ENCODE peak calls at places on chromosomes 13 and 19, in nine cellular contexts. U is iPS-NIHi11; N is Peyer's patch; Y is tibial artery; I is NCI-H1092; A is NCI-H1436; K is stimulated activated naive CD8-positive, alpha-beta T cell treated with anti-CD3 and anti-CD28 coated beads, Interleukin-15, Interleukin-2, amounts not matched to agents 100 U/mL and 50 U/mL, for 24 hours; O is 8988T; T is kidney tubule cell. V is an unnamed sample.

GRCh38 chr13:60453490-60453889 is 56.5 kb downstream of the TDRD3 start:
- DNase-seq in I (no peak), O (no peak), N (no peak), U (peak), K (no peak), A (no peak), Y (no peak), T (peak), V (no peak)

GRCh38 chr19:29372921-29373797 is 152.6 kb upstream of the VSTM2B start:
- DNase-seq in I (no peak), N (no peak), O (no peak), U (no peak), Y (peak), T (no peak), K (no peak), A (no peak), V (no peak)

GRCh38 chr19:10634430-10634829 is 9.1 kb downstream of the SLC44A2 start:
- DNase-seq in I (no peak), T (no peak), N (no peak), Y (no peak), A (no peak), K (no peak), O (no peak), U (no peak), V (no peak)

GRCh38 chr19:13060233-13060963 is 42.3 kb downstream of the LYL1 start:
- DNase-seq in U (no peak), O (peak), T (no peak), I (no peak), N (no peak), Y (peak), A (no peak), K (no peak), V (no peak)

GRCh38 chr19:45470147-45471081 is 2.6 kb downstream of the FOSB start:
- DNase-seq in U (peak), I (no peak), Y (peak), O (no peak), K (peak), N (no peak), A (no peak), T (peak), V (no peak)

GRCh38 chr19:18464646-18465045 is 26.7 kb upstream of the ISYNA1 start:
- DNase-seq in N (peak), I (peak), U (no peak), A (no peak), Y (peak), T (no peak), K (no peak), O (no peak), V (peak)

GRCh38 chr13:111505175-111505777 is 184.8 kb downstream of the TEX29 start:
- DNase-seq in N (no peak), K (no peak), A (no peak), O (no peak), T (no peak), I (no peak), U (peak), Y (no peak), V (no peak)

GRCh38 chr19:4323692-4324091 is 14.9 kb downstream of the STAP2 start:
- DNase-seq in A (no peak), O (no peak), K (no peak), U (no peak), N (no peak), I (no peak), Y (no peak), T (no peak), V (no peak)

GRCh38 chr13:47929156-47929555 is 71.9 kb downstream of the SUCLA2 start:
- DNase-seq in U (no peak), A (no peak), O (no peak), I (no peak), N (no peak), Y (no peak), K (no peak), T (no peak), V (peak)

GRCh38 chr13:102316732-102317131 is 85.1 kb downstream of the FGF14 start:
- DNase-seq in I (no peak), Y (no peak), A (no peak), N (no peak), U (no peak), K (no peak), T (no peak), O (no peak), V (no peak)

GRCh38 chr19:15292847-15293582 is 39.3 kb downstream of the BRD4 start:
- DNase-seq in O (no peak), Y (no peak), N (no peak), T (no peak), A (no peak), K (no peak), U (no peak), I (no peak), V (no peak)

GRCh38 chr19:7191946-7192691 is 102.1 kb downstream of the INSR start:
- DNase-seq in T (no peak), A (no peak), U (no peak), O (no peak), Y (no peak), N (peak), K (peak), I (no peak), V (peak)

GRCh38 chr19:10011974-10012373 is 1.3 kb upstream of the RDH8 start:
- DNase-seq in K (no peak), T (no peak), Y (no peak), N (no peak), A (no peak), U (no peak), O (no peak), I (no peak), V (no peak)

GRCh38 chr19:36245210-36246005 is 30.5 kb downstream of the ZNF146 start:
- DNase-seq in I (no peak), A (no peak), Y (no peak), K (no peak), N (no peak), U (peak), O (no peak), T (peak), V (no peak)

GRCh38 chr13:40916207-40916998 is 102.7 kb downstream of the ELF1 start:
- DNase-seq in O (no peak), A (no peak), T (no peak), Y (no peak), U (no peak), I (no peak), K (no peak), N (no peak), V (no peak)

GRCh38 chr19:43489310-43489709 is 15.2 kb downstream of the PHLDB3 start:
- DNase-seq in Y (no peak), N (no peak), U (no peak), A (no peak), I (no peak), T (no peak), O (no peak), K (no peak), V (no peak)

GRCh38 chr13:113815151-113816058 is 48.5 kb downstream of the GAS6 start:
- DNase-seq in K (peak), T (no peak), U (no peak), N (no peak), O (no peak), Y (no peak), I (no peak), A (no peak), V (no peak)

GRCh38 chr13:82615043-82615442 is 1267.2 kb downstream of the SLITRK1 start:
- DNase-seq in Y (no peak), K (no peak), N (no peak), O (no peak), U (no peak), T (no peak), I (no peak), A (no peak), V (no peak)

GRCh38 chr19:39498262-39499081 is at the start of gene DLL3:
- DNase-seq in T (no peak), A (peak), O (no peak), Y (no peak), I (peak), N (no peak), K (no peak), U (no peak), V (no peak)

GRCh38 chr13:29448124-29448685 is 147.3 kb downstream of the SLC7A1 start:
- DNase-seq in O (no peak), U (no peak), A (no peak), T (no peak), K (no peak), Y (no peak), N (no peak), I (no peak), V (no peak)

GRCh38 chr19:10142701-10143375 is 23.1 kb upstream of the EIF3G start:
- DNase-seq in A (no peak), K (no peak), O (no peak), Y (no peak), T (no peak), I (no peak), U (no peak), N (peak), V (no peak)

GRCh38 chr13:107005577-107005976 is 437.6 kb upstream of the ARGLU1 start:
- DNase-seq in T (no peak), K (no peak), A (no peak), N (no peak), Y (no peak), I (no peak), U (no peak), O (no peak), V (no peak)

GRCh38 chr19:54435551-54436016 is 13.4 kb upstream of the LENG8 start:
- DNase-seq in Y (no peak), N (no peak), T (no peak), I (no peak), O (no peak), K (no peak), A (no peak), U (no peak), V (no peak)

GRCh38 chr19:2289714-2290435 is 7.9 kb upstream of the PEAK3 start:
- DNase-seq in Y (no peak), A (no peak), T (no peak), O (no peak), K (peak), I (no peak), U (no peak), N (peak), V (no peak)

GRCh38 chr19:57587529-57587928 is 3.6 kb downstream of the ZIK1 start:
- DNase-seq in U (no peak), O (peak), A (no peak), Y (no peak), T (peak), K (no peak), N (no peak), I (no peak), V (peak)

GRCh38 chr13:110379905-110380341 is 72.8 kb downstream of the COL4A2 start:
- DNase-seq in O (no peak), U (peak), K (no peak), Y (no peak), N (no peak), T (no peak), I (no peak), A (no peak), V (no peak)

GRCh38 chr19:6678690-6679109 is 8.7 kb upstream of the TNFSF14 start:
- DNase-seq in Y (no peak), U (no peak), T (peak), I (no peak), N (no peak), A (no peak), K (peak), O (no peak), V (no peak)

GRCh38 chr13:48593551-48593950 is 60.2 kb upstream of the CYSLTR2 start:
- DNase-seq in T (no peak), N (no peak), Y (no peak), U (no peak), A (no peak), K (no peak), I (no peak), O (no peak), V (no peak)

GRCh38 chr13:52159159-52159982 is at the start of gene NEK3:
- DNase-seq in I (peak), Y (peak), A (peak), N (peak), K (peak), T (peak), U (peak), O (peak), V (no peak)

GRCh38 chr19:45863840-45864628 is at the start of gene FOXA3:
- DNase-seq in A (no peak), I (no peak), U (peak), O (peak), N (no peak), Y (no peak), K (peak), T (peak), V (no peak)

GRCh38 chr13:51916962-51917361 is 55.2 kb downstream of the CCDC70 start:
- DNase-seq in Y (no peak), O (no peak), T (no peak), A (no peak), U (no peak), I (no peak), N (no peak), K (no peak), V (no peak)

GRCh38 chr13:107407074-107407473 is 808.3 kb downstream of the LIG4 start:
- DNase-seq in O (no peak), K (no peak), A (no peak), T (no peak), Y (no peak), N (no peak), U (no peak), I (no peak), V (no peak)

V was measured in GM04503.